ENCODE peak calls at places on chromosome 12, in eight cellular contexts. T is kidney epithelial cell, I is uterus, M is Calu3, Z is HFFc6, C is B cell, G is vagina, F is breast epithelium. D is an unnamed sample.

GRCh38 chr12:34126239-34126641 is 103.9 kb downstream of the ALG10 start:
- DNase-seq in T (no peak), I (no peak), M (no peak), Z (no peak), C (peak), G (no peak), F (no peak), D (no peak)

GRCh38 chr12:54412786-54413185 is 6.3 kb downstream of the ITGA5 start:
- DNase-seq in T (no peak), I (no peak), M (no peak), Z (no peak), C (no peak), G (no peak), F (no peak), D (no peak)

GRCh38 chr12:44961887-44962286 is 85.8 kb upstream of the NELL2 start:
- DNase-seq in T (no peak), I (no peak), M (no peak), Z (no peak), C (no peak), G (no peak), F (no peak), D (no peak)

GRCh38 chr12:121413917-121414316 is 14.0 kb downstream of the RNF34 start:
- DNase-seq in T (no peak), I (no peak), M (no peak), Z (no peak), C (no peak), G (no peak), F (no peak), D (no peak)

GRCh38 chr12:127389923-127390322 is 877.0 kb upstream of the TMEM132C start:
- DNase-seq in T (peak), I (no peak), M (peak), Z (peak), C (no peak), G (peak), F (no peak), D (no peak)

GRCh38 chr12:130933269-130933995 is 20.3 kb upstream of the ADGRD1 start:
- DNase-seq in T (no peak), I (no peak), M (no peak), Z (no peak), C (no peak), G (no peak), F (no peak), D (no peak)

GRCh38 chr12:120381752-120382419 is 12.9 kb upstream of the MSI1 start:
- DNase-seq in T (no peak), I (no peak), M (no peak), Z (peak), C (no peak), G (no peak), F (no peak), D (no peak)

GRCh38 chr12:99131761-99132199 is 486.7 kb downstream of the APAF1 start:
- DNase-seq in T (no peak), I (no peak), M (no peak), Z (no peak), C (no peak), G (no peak), F (no peak), D (peak)

GRCh38 chr12:118145113-118145797 is 9.3 kb downstream of the PEBP1 start:
- DNase-seq in T (no peak), I (no peak), M (no peak), Z (no peak), C (no peak), G (no peak), F (no peak), D (peak)

GRCh38 chr12:123983822-123984485 is 10.9 kb downstream of the ZNF664 start:
- DNase-seq in T (no peak), I (peak), M (peak), Z (peak), C (no peak), G (no peak), F (no peak), D (peak)

GRCh38 chr12:103810108-103810507 is 30.9 kb downstream of the NT5DC3 start:
- DNase-seq in T (no peak), I (no peak), M (no peak), Z (no peak), C (no peak), G (no peak), F (no peak), D (no peak)

GRCh38 chr12:18439541-18439940 is 178.2 kb downstream of the PIK3C2G start:
- DNase-seq in T (no peak), I (no peak), M (no peak), Z (no peak), C (no peak), G (no peak), F (no peak), D (no peak)

GRCh38 chr12:95204141-95204866 is 13.0 kb downstream of the FGD6 start:
- DNase-seq in T (peak), I (peak), M (peak), Z (peak), C (no peak), G (peak), F (peak), D (no peak)

GRCh38 chr12:27523642-27524488 is at the start of gene PPFIBP1:
- DNase-seq in T (peak), I (peak), M (peak), Z (peak), C (peak), G (peak), F (peak), D (peak)

GRCh38 chr12:46473634-46474201 is 101.1 kb upstream of the SLC38A2 start:
- DNase-seq in T (peak), I (peak), M (peak), Z (peak), C (no peak), G (no peak), F (peak), D (peak)

GRCh38 chr12:131101703-131102492 is 148.2 kb downstream of the ADGRD1 start:
- DNase-seq in T (no peak), I (peak), M (no peak), Z (no peak), C (no peak), G (no peak), F (no peak), D (peak)

GRCh38 chr12:701896-702539 is 38.8 kb upstream of the NINJ2 start:
- DNase-seq in T (no peak), I (no peak), M (no peak), Z (no peak), C (no peak), G (no peak), F (no peak), D (no peak)

GRCh38 chr12:96249196-96250118 is 55.3 kb downstream of the ELK3 start:
- DNase-seq in T (no peak), I (peak), M (no peak), Z (no peak), C (no peak), G (peak), F (no peak), D (no peak)

GRCh38 chr12:18141583-18141982 is 51.6 kb upstream of the RERGL start:
- DNase-seq in T (peak), I (no peak), M (peak), Z (no peak), C (no peak), G (no peak), F (no peak), D (no peak)

GRCh38 chr12:113403435-113404415 is at the start of gene SDS:
- DNase-seq in T (no peak), I (no peak), M (peak), Z (no peak), C (no peak), G (no peak), F (no peak), D (no peak)

GRCh38 chr12:87820524-87821194 is 208.5 kb downstream of the C12orf50 start:
- DNase-seq in T (peak), I (no peak), M (peak), Z (no peak), C (no peak), G (no peak), F (no peak), D (no peak)

GRCh38 chr12:20476551-20476950 is 108.2 kb downstream of the PDE3A start:
- DNase-seq in T (no peak), I (no peak), M (no peak), Z (no peak), C (no peak), G (no peak), F (no peak), D (no peak)

GRCh38 chr12:99746538-99746937 is 99.0 kb downstream of the GARIN6 start:
- DNase-seq in T (no peak), I (no peak), M (no peak), Z (no peak), C (no peak), G (no peak), F (no peak), D (no peak)

GRCh38 chr12:125564753-125565152 is 499.5 kb downstream of the AACS start:
- DNase-seq in T (no peak), I (no peak), M (no peak), Z (no peak), C (no peak), G (no peak), F (no peak), D (no peak)

GRCh38 chr12:94575024-94575423 is 75.3 kb downstream of the TMCC3 start:
- DNase-seq in T (no peak), I (no peak), M (no peak), Z (no peak), C (no peak), G (no peak), F (no peak), D (no peak)

GRCh38 chr12:65279387-65280112 is 1.1 kb downstream of the MSRB3 start:
- DNase-seq in T (no peak), I (no peak), M (no peak), Z (no peak), C (no peak), G (no peak), F (no peak), D (no peak)

GRCh38 chr12:65277994-65278575 is 398 bp upstream of the MSRB3 start:
- DNase-seq in T (no peak), I (no peak), M (no peak), Z (no peak), C (no peak), G (no peak), F (peak), D (no peak)

GRCh38 chr12:65276923-65277322 is 1.6 kb upstream of the MSRB3 start:
- DNase-seq in T (no peak), I (no peak), M (no peak), Z (no peak), C (no peak), G (no peak), F (no peak), D (no peak)

GRCh38 chr12:65280306-65280705 is 1.8 kb downstream of the MSRB3 start:
- DNase-seq in T (no peak), I (no peak), M (no peak), Z (no peak), C (no peak), G (no peak), F (no peak), D (no peak)

DNA sequence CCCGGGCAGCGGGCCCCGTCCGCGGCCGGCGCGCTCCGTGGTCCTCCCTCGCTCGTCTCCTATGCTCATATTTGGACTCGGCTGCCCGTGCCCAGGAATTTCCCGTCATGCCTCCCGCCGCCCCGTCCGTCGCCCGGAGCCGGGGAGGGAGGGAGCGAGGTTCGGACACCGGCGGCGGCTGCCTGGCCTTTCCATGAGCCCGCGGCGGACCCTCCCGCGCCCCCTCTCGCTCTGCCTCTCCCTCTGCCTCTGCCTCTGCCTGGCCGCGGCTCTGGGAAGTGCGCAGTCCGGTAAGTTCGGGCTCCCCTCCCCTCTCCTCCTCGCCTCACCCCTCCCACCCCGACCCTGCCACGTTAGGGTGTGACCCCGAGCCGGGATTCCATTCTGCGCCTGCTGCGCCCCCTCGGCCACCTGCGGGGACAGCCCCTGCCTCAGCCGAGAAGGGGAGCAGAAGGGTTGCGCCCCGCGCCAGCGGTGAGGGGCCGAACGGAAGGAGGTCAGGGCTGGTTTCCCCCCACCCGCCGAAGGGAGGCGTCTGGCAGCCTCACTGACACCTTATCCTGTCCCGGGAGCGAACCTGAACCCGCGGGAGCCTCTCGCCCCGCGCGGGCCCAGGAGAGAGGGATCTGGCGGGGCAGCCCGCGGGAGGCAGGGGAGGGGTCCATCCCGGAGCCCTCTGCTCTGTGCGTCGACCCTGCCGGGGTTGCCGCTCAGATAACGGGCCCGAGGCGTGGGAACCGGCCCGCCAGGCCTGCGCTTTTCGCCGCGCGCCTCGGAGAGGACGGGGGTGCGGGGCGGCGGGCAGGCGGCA is at the start of gene MSRB3:
- DNase-seq in T (peak), I (peak), M (peak), Z (peak), C (peak), G (no peak), F (peak), D (peak)
- TF ChIP-seq CTCF in T (peak), I (no peak), M (no peak), Z (peak), C (no peak), G (no peak), F (no peak), D (peak)

DNA sequence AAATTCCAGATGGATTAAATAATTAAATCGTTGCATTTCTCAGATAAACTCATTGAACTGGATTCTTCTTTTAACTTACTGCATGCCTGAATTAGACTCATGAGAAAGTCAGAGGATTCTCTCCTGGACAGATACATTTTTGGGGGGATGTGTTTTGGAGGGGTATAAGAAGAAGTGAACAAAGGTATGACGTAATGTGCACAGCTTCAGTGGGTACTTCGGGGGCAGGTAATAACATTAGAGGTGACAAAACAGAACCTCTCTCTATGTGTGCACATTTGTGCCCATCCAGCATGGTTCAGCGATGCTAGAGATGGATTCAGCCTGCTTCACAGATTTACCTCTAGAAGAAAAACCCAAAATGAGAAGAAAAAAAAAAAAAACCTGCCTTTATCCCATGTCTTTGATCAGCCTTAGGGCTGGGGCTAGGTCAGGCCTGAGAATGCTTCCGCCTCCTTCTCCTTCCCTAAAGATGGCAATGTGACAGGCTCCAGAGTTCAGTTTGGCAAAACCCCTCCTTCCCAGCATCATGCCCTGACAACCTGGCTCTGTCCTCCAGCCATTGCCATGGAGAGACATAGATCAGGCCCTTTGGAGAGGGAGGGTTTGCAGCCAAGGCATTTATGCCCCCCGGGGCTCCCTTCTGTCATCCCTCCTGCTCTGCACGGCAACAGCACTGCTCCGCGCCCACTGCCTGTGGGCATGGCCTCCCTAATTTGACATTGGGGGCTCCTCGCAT is 166.7 kb downstream of the KCNA5 start:
- DNase-seq in T (no peak), I (no peak), M (no peak), Z (no peak), C (no peak), G (no peak), F (no peak), D (no peak)
- TF ChIP-seq CTCF in T (no peak), I (no peak), M (no peak), Z (no peak), C (no peak), G (no peak), F (no peak), D (no peak)

GRCh38 chr12:14418526-14418925 is 53.0 kb downstream of the ATF7IP start:
- DNase-seq in T (no peak), I (no peak), M (no peak), Z (peak), C (peak), G (no peak), F (no peak), D (no peak)
- TF ChIP-seq CTCF in T (no peak), I (peak), M (peak), Z (peak), C (peak), G (peak), F (no peak), D (no peak)

GRCh38 chr12:133192847-133193246 is 11.6 kb downstream of the ZNF268 start:
- DNase-seq in T (no peak), I (no peak), M (no peak), Z (no peak), C (no peak), G (no peak), F (no peak), D (no peak)
- TF ChIP-seq CTCF in T (no peak), I (no peak), M (no peak), Z (no peak), C (no peak), G (no peak), F (no peak), D (no peak)

GRCh38 chr12:11204173-11204572 is 17.4 kb upstream of the TAS2R42 start:
- DNase-seq in T (no peak), I (no peak), M (no peak), Z (no peak), C (no peak), G (no peak), F (no peak), D (no peak)

DNA sequence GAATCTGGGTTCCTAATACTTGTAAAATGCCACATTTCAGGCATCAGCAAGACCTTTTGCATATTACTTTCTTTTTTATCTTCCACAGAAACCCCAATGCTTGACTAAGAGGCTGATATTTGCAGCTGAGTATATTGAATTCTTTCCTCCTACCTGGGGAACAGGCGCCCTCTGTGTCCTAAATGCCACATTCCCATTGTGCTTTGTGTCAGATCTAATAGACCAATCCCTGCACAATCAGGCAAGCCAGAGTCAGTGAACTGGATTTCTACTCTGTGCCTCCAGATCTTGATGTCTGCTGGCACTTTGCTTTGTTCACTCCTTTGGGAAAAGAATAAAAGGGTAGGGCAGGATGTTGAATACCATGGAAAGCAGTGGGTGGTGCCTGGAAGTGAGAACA is 22.4 kb upstream of the TAS2R42 start:
- DNase-seq in T (no peak), I (no peak), M (peak), Z (no peak), C (no peak), G (no peak), F (no peak), D (no peak)
- TF ChIP-seq CTCF in T (no peak), I (no peak), M (no peak), Z (no peak), C (no peak), G (no peak), F (no peak), D (no peak)